ENCODE peak calls at places on chromosomes 13 and 19, in five cellular contexts. W is Calu3, E is lung microvascular endothelial cell, R is amygdala, G is NCI-H1105 treated with DMSO at 0.1 percent for 48 hours. U is an unnamed sample.

GRCh38 chr19:16370671-16371391 is 46.2 kb downstream of the KLF2 start:
- DNase-seq in R (no peak), G (no peak), W (no peak), E (no peak), U (no peak)

GRCh38 chr19:42831221-42832019 is 48.1 kb downstream of the PSG1 start:
- DNase-seq in W (peak), G (no peak), R (no peak), E (no peak), U (no peak)

GRCh38 chr13:48942131-48942530 is 33.6 kb upstream of the FNDC3A start:
- DNase-seq in R (no peak), G (no peak), W (no peak), E (no peak), U (no peak)

GRCh38 chr13:79678100-79678499 is 197.1 kb downstream of the NDFIP2 start:
- DNase-seq in E (no peak), R (no peak), G (no peak), W (no peak), U (no peak)

GRCh38 chr19:501646-502045 is 5.4 kb downstream of the MADCAM1 start:
- DNase-seq in E (no peak), G (no peak), R (no peak), W (no peak), U (no peak)

GRCh38 chr19:34341935-34342680 is 22.9 kb upstream of the GPI start:
- DNase-seq in R (no peak), W (no peak), G (no peak), E (no peak), U (no peak)

GRCh38 chr19:42184401-42184861 is 33.0 kb downstream of the DEDD2 start:
- DNase-seq in E (peak), R (peak), W (peak), G (peak), U (no peak)

GRCh38 chr13:97279913-97280312 is 57.8 kb downstream of the MBNL2 start:
- DNase-seq in R (no peak), G (no peak), E (peak), W (no peak), U (no peak)

GRCh38 chr19:6352381-6353165 is 8.8 kb upstream of the CLPP start:
- DNase-seq in E (no peak), W (no peak), G (no peak), R (no peak), U (no peak)

GRCh38 chr19:33246729-33247440 is 21.2 kb upstream of the SLC7A10 start:
- DNase-seq in R (no peak), G (no peak), W (no peak), E (no peak), U (no peak)

GRCh38 chr19:50658438-50659317 is 9.4 kb downstream of the C19orf81 start:
- DNase-seq in G (no peak), E (peak), R (peak), W (no peak), U (no peak)

GRCh38 chr19:3494559-3494958 is 5.9 kb downstream of the DOHH start:
- DNase-seq in W (no peak), E (no peak), R (no peak), G (no peak), U (no peak)

GRCh38 chr19:2600914-2601870 is 101.3 kb downstream of the GNG7 start:
- DNase-seq in E (no peak), W (no peak), G (no peak), R (no peak), U (no peak)

GRCh38 chr19:3253270-3253669 is 28.8 kb downstream of the CELF5 start:
- DNase-seq in W (no peak), E (no peak), R (no peak), G (no peak), U (no peak)

GRCh38 chr13:23180711-23181110 is at the start of gene SGCG:
- DNase-seq in E (no peak), G (no peak), W (no peak), R (no peak), U (no peak)

GRCh38 chr13:113428871-113429607 is 24.2 kb downstream of the ADPRHL1 start:
- DNase-seq in W (no peak), R (no peak), G (no peak), E (no peak), U (no peak)

GRCh38 chr13:111904701-111905608 is 162.0 kb upstream of the SOX1 start:
- DNase-seq in G (no peak), E (no peak), R (no peak), W (no peak), U (no peak)

GRCh38 chr13:44096906-44097305 is 217.2 kb downstream of the LACC1 start:
- DNase-seq in E (no peak), W (no peak), R (no peak), G (no peak), U (no peak)

GRCh38 chr19:10501971-10502523 is 1.1 kb downstream of the KEAP1 start:
- DNase-seq in G (peak), R (peak), W (peak), E (peak), U (no peak)